ENCODE peak calls at places on chromosomes 13 and 19, in seven cellular contexts. M is IMR-90, Y is neuronal stem cell, J is H9, H is mesendoderm, B is H1, W is mesenchymal stem cell. P is an unnamed sample.
A peak's percentile ranks its signal among the peaks of the same experiment; 100 is the strongest.

GRCh38 chr13:67650471-67650870 is 420.3 kb upstream of the PCDH9 start:
- DNase-seq in M (no peak), Y (no peak), J (no peak), H (no peak), B (no peak), W (no peak), P (no peak)

GRCh38 chr13:75356426-75356825 is 125.5 kb downstream of the TBC1D4 start:
- DNase-seq in M (no peak), Y (no peak), J (no peak), H (no peak), B (no peak), W (no peak), P (peak; percentile 10)

GRCh38 chr13:111204438-111205177 is 89.5 kb downstream of the ARHGEF7 start:
- DNase-seq in M (peak; percentile 84), Y (no peak), J (peak; percentile 64), H (peak; percentile 86), B (no peak), W (peak; percentile 81), P (peak; percentile 79)

GRCh38 chr19:45340232-45340898 is at the start of gene KLC3:
- DNase-seq in M (no peak), Y (no peak), J (peak; percentile 68), H (peak; percentile 43), B (no peak), W (no peak), P (peak; percentile 66)

GRCh38 chr13:106533101-106533939 is 2.1 kb downstream of the EFNB2 start:
- DNase-seq in M (peak; percentile 78), Y (peak; percentile 68), J (peak; percentile 79), H (peak; percentile 87), B (no peak), W (peak; percentile 83), P (peak; percentile 75)

GRCh38 chr19:44623626-44624025 is 10.3 kb downstream of the IGSF23 start:
- DNase-seq in M (no peak), Y (no peak), J (no peak), H (no peak), B (no peak), W (no peak), P (no peak)

GRCh38 chr19:19490247-19490968 is 24.9 kb downstream of the TSSK6 start:
- DNase-seq in M (peak; percentile 82), Y (peak; percentile 85), J (peak; percentile 82), H (peak; percentile 89), B (peak; percentile 44), W (peak; percentile 85), P (peak; percentile 93)

GRCh38 chr13:32491028-32491427 is 47.6 kb downstream of the N4BP2L2 start:
- DNase-seq in M (no peak), Y (no peak), J (no peak), H (no peak), B (no peak), W (no peak), P (no peak)

GRCh38 chr13:107765724-107766436 is 449.5 kb downstream of the LIG4 start:
- DNase-seq in M (peak; percentile 51), Y (no peak), J (no peak), H (no peak), B (no peak), W (peak; percentile 23), P (no peak)

GRCh38 chr13:52348983-52349780 is 56.8 kb downstream of the THSD1 start:
- DNase-seq in M (peak; percentile 85), Y (no peak), J (no peak), H (peak; percentile 48), B (no peak), W (peak; percentile 28), P (peak; percentile 56)

GRCh38 chr19:47821460-47822020 is at the start of gene CRX:
- DNase-seq in M (no peak), Y (no peak), J (no peak), H (peak; percentile 47), B (no peak), W (no peak), P (no peak)

DNA sequence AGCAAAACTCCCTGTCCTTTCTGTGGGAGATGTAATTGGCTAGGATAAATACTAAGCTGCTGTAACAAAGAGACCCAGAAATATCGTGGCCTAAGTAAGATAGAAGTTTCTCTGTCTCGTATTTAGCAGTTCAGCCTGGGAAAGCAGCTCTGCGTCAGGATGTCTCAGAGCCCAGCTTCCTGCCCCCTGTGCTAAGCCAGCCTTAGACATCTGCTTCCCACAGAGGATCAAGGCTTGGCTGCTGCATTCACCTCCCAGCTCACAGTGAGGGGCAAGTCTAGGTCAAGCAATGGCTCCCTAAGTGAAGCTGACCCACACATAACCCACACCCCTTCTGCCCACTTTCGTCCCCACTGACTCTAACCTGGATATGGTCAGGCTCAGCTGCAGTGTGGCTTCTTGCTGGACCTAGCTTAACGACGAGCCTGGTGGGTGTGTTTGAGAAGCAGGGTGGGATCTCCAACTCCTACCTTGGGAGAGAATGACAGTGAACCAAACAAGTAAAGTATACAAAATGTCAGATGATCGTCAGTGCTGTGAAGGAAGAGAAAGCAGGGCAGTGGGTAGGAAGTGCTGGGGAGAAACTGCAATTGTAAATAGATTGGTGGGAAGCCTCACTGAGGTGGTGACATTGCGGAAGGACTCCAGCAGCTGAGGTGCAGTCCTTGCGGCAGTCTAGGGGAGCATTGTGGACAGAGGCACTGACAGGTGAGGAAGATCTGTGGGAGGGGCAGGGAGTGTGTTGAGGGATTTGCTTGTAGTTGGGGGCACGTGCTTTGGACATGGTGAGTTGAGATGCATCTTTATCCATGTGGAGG is 82.9 kb downstream of the TNFRSF19 start:
- DNase-seq in M (peak; percentile 58), Y (no peak), J (no peak), H (no peak), B (no peak), W (no peak), P (no peak)
- H3K4me1 ChIP-seq in M (peaks cover 22% of the 10 kb centered on the region), Y (peaks cover 4% of the 10 kb centered on the region), J (peaks cover 8% of the 10 kb centered on the region), H (no peaks in the 10 kb centered on the region), B (peaks cover 17% of the 10 kb centered on the region), W (peaks cover 8% of the 10 kb centered on the region), P (no peaks in the 10 kb centered on the region)

DNA sequence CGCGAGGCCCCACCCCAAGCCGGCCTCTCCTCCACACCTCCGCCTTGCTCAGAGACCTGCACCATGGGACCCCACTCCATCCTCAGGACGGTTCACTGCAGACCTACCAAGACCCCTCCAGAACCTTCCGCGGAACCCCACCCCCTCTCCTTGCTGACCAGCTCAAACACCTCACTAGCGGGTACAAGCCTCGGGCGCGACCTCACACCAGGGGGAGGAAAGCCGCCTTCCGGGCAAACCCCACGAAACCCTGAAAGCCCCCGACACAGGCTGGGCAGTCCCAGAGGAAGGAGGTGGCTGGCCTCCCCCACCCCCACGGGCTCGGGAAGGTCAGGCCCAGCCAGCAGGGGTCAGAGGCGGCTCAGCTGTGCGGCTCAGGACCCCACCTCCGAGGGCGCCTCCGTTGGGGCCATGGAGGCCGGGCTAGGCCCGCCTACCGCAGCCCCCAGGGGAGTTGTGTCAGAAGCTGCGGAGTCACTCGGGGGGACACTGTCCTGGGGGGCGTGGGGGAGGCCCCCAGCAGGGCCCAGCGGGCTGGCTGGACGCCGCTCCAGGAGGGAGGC is 9.8 kb downstream of the GRIN3B start:
- DNase-seq in M (no peak), Y (no peak), J (no peak), H (no peak), B (no peak), W (no peak), P (no peak)
- H2BK120ac ChIP-seq in M (peak overlapping the region; percentile 53), Y (no peak overlapping the region), J (no peak overlapping the region), H (no peak overlapping the region), B (no peak overlapping the region), W (no peak overlapping the region), P (no peak overlapping the region)

DNA sequence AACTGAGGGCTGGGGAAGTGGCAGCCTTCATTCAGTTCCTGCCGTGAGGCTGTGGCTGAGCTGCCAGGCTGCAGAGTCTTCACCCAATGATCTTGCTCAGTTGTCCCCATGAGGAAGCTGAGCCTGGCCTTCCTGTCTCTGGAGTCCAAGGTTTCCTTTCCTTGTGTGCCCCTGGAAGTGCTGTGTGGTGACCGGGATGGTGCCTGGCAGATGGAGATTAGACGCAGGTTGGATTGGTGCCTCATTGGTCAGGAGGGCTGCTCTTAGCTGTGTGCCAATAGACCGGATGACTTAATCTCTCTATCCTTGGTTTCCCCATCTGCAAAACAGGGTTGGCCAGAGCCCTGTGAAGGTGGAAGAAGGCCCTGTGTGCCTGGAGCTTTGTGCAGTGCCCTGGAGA is 24.6 kb downstream of the DNM2 start:
- DNase-seq in M (no peak), Y (no peak), J (no peak), H (no peak), B (no peak), W (no peak), P (no peak)
- H3K4me1 ChIP-seq in M (no peaks in the 10 kb centered on the region), Y (no peaks in the 10 kb centered on the region), J (no peaks in the 10 kb centered on the region), H (no peaks in the 10 kb centered on the region), B (peaks cover 3% of the 10 kb centered on the region), W (peaks cover 18% of the 10 kb centered on the region), P (peaks cover 20% of the 10 kb centered on the region)

GRCh38 chr13:97432917-97433726 is 847 bp upstream of the RAP2A start:
- DNase-seq in M (peak; percentile 100), Y (peak; percentile 100), J (peak; percentile 100), H (peak; percentile 100), B (peak; percentile 99), W (peak; percentile 100), P (peak; percentile 100)
- H2BK120ac ChIP-seq in M (peak overlapping the region; percentile 86), Y (no peak overlapping the region), J (no peak overlapping the region), H (peak overlapping the region; percentile 29), B (no peak overlapping the region), W (peak overlapping the region; percentile 39), P (peak overlapping the region; percentile 80)

GRCh38 chr13:110197471-110197870 is 109.5 kb downstream of the COL4A1 start:
- DNase-seq in M (no peak), Y (no peak), J (no peak), H (no peak), B (no peak), W (no peak), P (no peak)

GRCh38 chr13:110197041-110197440 is 109.9 kb downstream of the COL4A1 start:
- DNase-seq in M (peak; percentile 57), Y (no peak), J (no peak), H (no peak), B (no peak), W (peak; percentile 80), P (no peak)

GRCh38 chr13:110194456-110194855 is 112.5 kb downstream of the COL4A1 start:
- DNase-seq in M (no peak), Y (no peak), J (no peak), H (no peak), B (no peak), W (no peak), P (peak; percentile 27)

GRCh38 chr13:110193491-110193890 is 113.5 kb downstream of the COL4A1 start:
- DNase-seq in M (no peak), Y (no peak), J (no peak), H (no peak), B (no peak), W (no peak), P (no peak)

DNA sequence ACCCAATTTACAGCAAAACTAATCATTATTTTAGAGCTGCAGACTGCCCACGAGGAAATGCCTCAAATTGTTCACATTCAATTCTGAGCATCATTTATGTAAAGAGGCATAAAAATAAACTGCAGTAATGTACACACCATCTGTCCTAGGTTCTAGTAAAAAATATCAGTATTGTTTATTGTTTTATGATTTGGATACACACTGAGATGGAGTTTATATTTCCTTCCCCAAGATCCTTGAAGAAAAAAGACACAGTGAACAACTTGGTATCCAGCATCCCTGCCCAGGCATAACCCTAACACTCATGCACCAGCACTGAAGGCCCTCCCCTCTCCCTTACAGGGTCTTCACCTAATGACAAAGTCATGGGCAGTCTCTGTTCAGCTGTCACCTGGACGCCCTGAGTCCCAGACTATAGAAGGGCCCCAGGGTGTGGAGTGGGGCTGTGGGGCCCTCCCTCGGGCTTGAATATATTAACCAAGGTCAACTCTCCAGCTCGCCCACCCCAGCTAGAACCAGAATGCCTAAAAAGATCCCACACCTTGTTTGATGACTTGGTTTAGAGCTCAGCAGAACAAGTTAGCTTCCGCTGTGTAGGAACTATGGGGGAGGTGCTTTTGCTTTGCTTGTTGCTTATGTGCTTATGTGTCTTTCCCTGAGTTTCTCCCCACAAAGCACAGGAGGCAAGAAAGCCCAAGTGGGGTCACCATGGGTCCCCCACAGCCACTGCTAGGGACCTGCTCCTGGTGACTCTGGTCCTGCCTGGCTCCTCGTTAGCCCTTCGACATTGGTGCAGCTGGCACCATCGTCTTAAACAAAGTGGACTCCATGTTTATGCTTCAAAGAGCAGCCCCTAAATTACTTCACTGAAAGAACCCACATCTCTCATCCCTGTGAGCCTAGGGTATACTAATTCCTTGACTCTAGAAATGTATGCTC is 111.1 kb downstream of the COL4A1 start:
- DNase-seq in M (peak; percentile 40), Y (no peak), J (no peak), H (no peak), B (no peak), W (no peak), P (no peak)
- H3K4me1 ChIP-seq in M (peaks cover 24% of the 10 kb centered on the region), Y (no peaks in the 10 kb centered on the region), J (no peaks in the 10 kb centered on the region), H (no peaks in the 10 kb centered on the region), B (no peaks in the 10 kb centered on the region), W (peaks cover 2% of the 10 kb centered on the region), P (no peaks in the 10 kb centered on the region)